ENCODE peak calls at places on chromosomes 2 and 18, in ten cellular contexts. G is IMR-90, O is activated T-cell treated with anti-CD3 and anti-CD28 coated beads for 1 hour, V is fibroblast of the conjunctiva, U is endodermal cell, D is psoas muscle, N is kidney tubule cell, X is astrocyte of the spinal cord, Y is aorta, Z is smooth muscle cell of the brain vasculature. L is an unnamed sample.

GRCh38 chr18:49447810-49448745 is 12.4 kb downstream of the DYM start:
- DNase-seq in G (peak), O (peak), V (peak), U (peak), D (no peak), N (peak), X (peak), Y (no peak), Z (no peak), L (no peak)

GRCh38 chr2:222120933-222121332 is 177.9 kb downstream of the PAX3 start:
- DNase-seq in G (no peak), O (no peak), V (no peak), U (no peak), D (no peak), N (no peak), X (no peak), Y (no peak), Z (no peak), L (no peak)

GRCh38 chr18:43588838-43589237 is 311.5 kb upstream of the SYT4 start:
- DNase-seq in G (no peak), O (no peak), V (no peak), U (no peak), D (no peak), N (no peak), X (no peak), Y (no peak), Z (no peak), L (no peak)

GRCh38 chr2:86627550-86627949 is 3.9 kb upstream of the RNF103 start:
- DNase-seq in G (no peak), O (no peak), V (no peak), U (no peak), D (no peak), N (no peak), X (no peak), Y (no peak), Z (no peak), L (no peak)

GRCh38 chr18:75249192-75249551 is 38.6 kb downstream of the TSHZ1 start:
- DNase-seq in G (no peak), O (no peak), V (no peak), U (no peak), D (no peak), N (no peak), X (no peak), Y (no peak), Z (no peak), L (no peak)

GRCh38 chr18:78620326-78620725 is 359.3 kb upstream of the SALL3 start:
- DNase-seq in G (no peak), O (no peak), V (no peak), U (no peak), D (no peak), N (no peak), X (no peak), Y (no peak), Z (no peak), L (no peak)

GRCh38 chr2:71190959-71191943 is 35.7 kb downstream of the PAIP2B start:
- DNase-seq in G (peak), O (no peak), V (no peak), U (no peak), D (no peak), N (peak), X (peak), Y (no peak), Z (no peak), L (no peak)

GRCh38 chr2:119438128-119438656 is 6.5 kb downstream of the TMEM37 start:
- DNase-seq in G (no peak), O (no peak), V (no peak), U (peak), D (no peak), N (peak), X (no peak), Y (no peak), Z (no peak), L (no peak)

GRCh38 chr2:56582570-56582969 is 398.8 kb downstream of the CCDC85A start:
- DNase-seq in G (no peak), O (no peak), V (no peak), U (no peak), D (no peak), N (peak), X (no peak), Y (no peak), Z (no peak), L (no peak)

GRCh38 chr2:154952346-154953010 is 254.0 kb downstream of the KCNJ3 start:
- DNase-seq in G (no peak), O (no peak), V (no peak), U (no peak), D (no peak), N (no peak), X (no peak), Y (no peak), Z (no peak), L (no peak)

GRCh38 chr2:238654479-238654878 is 193.4 kb upstream of the TWIST2 start:
- DNase-seq in G (no peak), O (no peak), V (no peak), U (no peak), D (no peak), N (no peak), X (no peak), Y (no peak), Z (no peak), L (no peak)

GRCh38 chr2:30412392-30413321 is 34.4 kb upstream of the LCLAT1 start:
- DNase-seq in G (peak), O (no peak), V (no peak), U (no peak), D (no peak), N (no peak), X (no peak), Y (no peak), Z (no peak), L (no peak)

GRCh38 chr18:22114526-22115321 is 54.7 kb upstream of the GATA6 start:
- DNase-seq in G (no peak), O (no peak), V (no peak), U (no peak), D (no peak), N (no peak), X (no peak), Y (no peak), Z (no peak), L (no peak)

GRCh38 chr18:6437937-6438818 is 23.5 kb upstream of the L3MBTL4 start:
- DNase-seq in G (no peak), O (no peak), V (no peak), U (no peak), D (no peak), N (no peak), X (no peak), Y (no peak), Z (no peak), L (no peak)

GRCh38 chr18:34222025-34222395 is 2.7 kb downstream of the NOL4 start:
- DNase-seq in G (no peak), O (no peak), V (no peak), U (peak), D (no peak), N (no peak), X (peak), Y (no peak), Z (no peak), L (peak)

GRCh38 chr2:96090527-96090926 is 25.8 kb downstream of the ADRA2B start:
- DNase-seq in G (peak), O (no peak), V (no peak), U (no peak), D (no peak), N (no peak), X (no peak), Y (no peak), Z (no peak), L (peak)

GRCh38 chr2:102051659-102052366 is 60.1 kb downstream of the IL1R2 start:
- DNase-seq in G (peak), O (no peak), V (no peak), U (no peak), D (no peak), N (peak), X (peak), Y (no peak), Z (no peak), L (no peak)

GRCh38 chr2:62578837-62579640 is 73.0 kb upstream of the TMEM17 start:
- DNase-seq in G (peak), O (no peak), V (peak), U (no peak), D (no peak), N (peak), X (peak), Y (no peak), Z (no peak), L (no peak)

GRCh38 chr18:58140366-58141325 is 96.6 kb downstream of the NEDD4L start:
- DNase-seq in G (no peak), O (no peak), V (no peak), U (no peak), D (no peak), N (peak), X (no peak), Y (no peak), Z (no peak), L (no peak)

GRCh38 chr18:13381907-13382682 is 163.5 kb downstream of the LDLRAD4 start:
- DNase-seq in G (peak), O (no peak), V (peak), U (no peak), D (peak), N (peak), X (peak), Y (peak), Z (no peak), L (peak)

GRCh38 chr2:157792345-157793052 is 83.6 kb downstream of the ACVR1 start:
- DNase-seq in G (peak), O (no peak), V (no peak), U (no peak), D (no peak), N (peak), X (peak), Y (no peak), Z (no peak), L (no peak)

GRCh38 chr2:172408143-172408766 is 19.1 kb upstream of the ITGA6 start:
- DNase-seq in G (no peak), O (no peak), V (no peak), U (no peak), D (no peak), N (no peak), X (no peak), Y (no peak), Z (no peak), L (peak)

GRCh38 chr18:47582055-47582454 is 330.6 kb upstream of the SKOR2 start:
- DNase-seq in G (no peak), O (no peak), V (no peak), U (no peak), D (no peak), N (no peak), X (no peak), Y (no peak), Z (no peak), L (no peak)

GRCh38 chr2:160301420-160301819 is 101.3 kb upstream of the ITGB6 start:
- DNase-seq in G (peak), O (no peak), V (no peak), U (no peak), D (no peak), N (no peak), X (no peak), Y (no peak), Z (no peak), L (no peak)

GRCh38 chr2:170013802-170014551 is 164.0 kb upstream of the MYO3B start:
- DNase-seq in G (peak), O (no peak), V (no peak), U (peak), D (no peak), N (no peak), X (no peak), Y (no peak), Z (no peak), L (no peak)

GRCh38 chr2:182064024-182064880 is 78.6 kb downstream of the PPP1R1C start:
- DNase-seq in G (peak), O (no peak), V (no peak), U (no peak), D (peak), N (no peak), X (no peak), Y (peak), Z (no peak), L (no peak)

GRCh38 chr2:39150890-39151497 is 30.1 kb upstream of the SOS1 start:
- DNase-seq in G (no peak), O (no peak), V (no peak), U (no peak), D (no peak), N (no peak), X (no peak), Y (no peak), Z (no peak), L (no peak)

GRCh38 chr2:205892141-205893064 is 193.6 kb downstream of the INO80D start:
- DNase-seq in G (peak), O (no peak), V (no peak), U (no peak), D (no peak), N (peak), X (peak), Y (no peak), Z (no peak), L (peak)

GRCh38 chr2:169734172-169734847 is 678 bp downstream of the KLHL23 start:
- DNase-seq in G (no peak), O (no peak), V (no peak), U (peak), D (peak), N (peak), X (peak), Y (no peak), Z (no peak), L (peak)

GRCh38 chr2:158194229-158194628 is 92.6 kb downstream of the UPP2 start:
- DNase-seq in G (no peak), O (no peak), V (no peak), U (no peak), D (no peak), N (no peak), X (no peak), Y (no peak), Z (no peak), L (no peak)

GRCh38 chr2:209240204-209240603 is 183.6 kb upstream of the MAP2 start:
- DNase-seq in G (no peak), O (no peak), V (no peak), U (no peak), D (no peak), N (no peak), X (no peak), Y (no peak), Z (no peak), L (no peak)

GRCh38 chr2:127003028-127003800 is 103.7 kb downstream of the BIN1 start:
- DNase-seq in G (no peak), O (no peak), V (no peak), U (no peak), D (no peak), N (no peak), X (no peak), Y (no peak), Z (no peak), L (no peak)

GRCh38 chr2:10772201-10772867 is 40.3 kb downstream of the PDIA6 start:
- DNase-seq in G (no peak), O (no peak), V (no peak), U (no peak), D (no peak), N (no peak), X (no peak), Y (no peak), Z (no peak), L (no peak)

GRCh38 chr2:96816836-96817702 is 1.0 kb downstream of the CNNM3 start:
- DNase-seq in G (peak), O (no peak), V (no peak), U (peak), D (no peak), N (no peak), X (peak), Y (no peak), Z (no peak), L (peak)

GRCh38 chr2:41576423-41576822 is 471.4 kb upstream of the PKDCC start:
- DNase-seq in G (no peak), O (no peak), V (no peak), U (no peak), D (no peak), N (no peak), X (no peak), Y (no peak), Z (no peak), L (no peak)

L was measured in DMS79 treated with DMSO at 0.1 percent for 48 hours.